ENCODE peak calls at places on chromosome 12, in eight cellular contexts. R is mucosa of descending colon; T is stimulated activated CD4-positive, alpha-beta T cell treated with anti-CD3 and anti-CD28 coated beads, Interleukin-1b, Interleukin-23, amount 100 ng/mL, for 24 hours; U is activated T-cell treated with anti-CD3 and anti-CD28 coated beads for 48 hours; I is head of caudate nucleus; M is aorta; X is Right ventricle myocardium superior; E is activated T-helper 1 cell treated with Interleukin-2 at 50 U/mL for 16 hours. Q is an unnamed sample.

GRCh38 chr12:54603872-54604271 is 15.4 kb upstream of the PPP1R1A start:
- DNase-seq in R (no peak), T (no peak), U (no peak), I (no peak), M (no peak), X (no peak), E (no peak), Q (no peak)

GRCh38 chr12:128290938-128291337 is 24.0 kb downstream of the TMEM132C start:
- DNase-seq in R (no peak), T (no peak), U (no peak), I (no peak), M (no peak), X (no peak), E (no peak), Q (no peak)

GRCh38 chr12:1908758-1909157 is 9.7 kb downstream of the CACNA2D4 start:
- DNase-seq in R (no peak), T (no peak), U (no peak), I (no peak), M (no peak), X (no peak), E (no peak), Q (no peak)

GRCh38 chr12:70043490-70044138 is 199.6 kb upstream of the CNOT2 start:
- DNase-seq in R (peak), T (no peak), U (no peak), I (no peak), M (no peak), X (no peak), E (no peak), Q (no peak)

GRCh38 chr12:85527192-85527591 is 247.2 kb downstream of the ALX1 start:
- DNase-seq in R (no peak), T (no peak), U (no peak), I (no peak), M (no peak), X (no peak), E (no peak), Q (no peak)

GRCh38 chr12:3230758-3231375 is 153.7 kb downstream of the TSPAN9 start:
- DNase-seq in R (no peak), T (no peak), U (no peak), I (peak), M (no peak), X (no peak), E (no peak), Q (no peak)

GRCh38 chr12:14454098-14454907 is 88.8 kb downstream of the ATF7IP start:
- DNase-seq in R (peak), T (no peak), U (no peak), I (no peak), M (no peak), X (no peak), E (no peak), Q (peak)

GRCh38 chr12:100268835-100269564 is 2.0 kb downstream of the SCYL2 start:
- DNase-seq in R (no peak), T (no peak), U (no peak), I (no peak), M (no peak), X (no peak), E (no peak), Q (no peak)

GRCh38 chr12:51188359-51189051 is 15.6 kb upstream of the TFCP2 start:
- DNase-seq in R (no peak), T (no peak), U (no peak), I (no peak), M (no peak), X (no peak), E (no peak), Q (no peak)

GRCh38 chr12:110543252-110543959 is 39.7 kb downstream of the PPTC7 start:
- DNase-seq in R (peak), T (no peak), U (no peak), I (peak), M (peak), X (peak), E (no peak), Q (peak)